ENCODE peak calls at places on chromosomes 2 and 18, in eight cellular contexts. One of them, this sample, is unnamed.

GRCh38 chr2:45184606-45185005 is 175.4 kb upstream of the SIX2 start:
- DNase-seq in OCI-LY7: no peak
- DNase-seq in AG09319: no peak
- DNase-seq in GM12865: no peak
- DNase-seq in WTC11: no peak
- DNase-seq in heart right ventricle: no peak
- DNase-seq in AG09309: no peak
- DNase-seq in astrocyte of the spinal cord: peak
- DNase-seq in this sample: no peak

GRCh38 chr2:121471571-121472464 is 58.9 kb upstream of the RNU4ATAC start:
- DNase-seq in OCI-LY7: no peak
- DNase-seq in AG09319: no peak
- DNase-seq in GM12865: no peak
- DNase-seq in WTC11: no peak
- DNase-seq in heart right ventricle: no peak
- DNase-seq in AG09309: peak
- DNase-seq in astrocyte of the spinal cord: peak
- DNase-seq in this sample: no peak

GRCh38 chr2:86768189-86768949 is 22.3 kb downstream of the CD8A start:
- DNase-seq in OCI-LY7: no peak
- DNase-seq in AG09319: no peak
- DNase-seq in GM12865: no peak
- DNase-seq in WTC11: no peak
- DNase-seq in heart right ventricle: no peak
- DNase-seq in AG09309: no peak
- DNase-seq in astrocyte of the spinal cord: no peak
- DNase-seq in this sample: no peak

GRCh38 chr2:42125887-42126594 is 43.1 kb upstream of the EML4 start:
- DNase-seq in OCI-LY7: no peak
- DNase-seq in AG09319: no peak
- DNase-seq in GM12865: peak
- DNase-seq in WTC11: no peak
- DNase-seq in heart right ventricle: no peak
- DNase-seq in AG09309: no peak
- DNase-seq in astrocyte of the spinal cord: no peak
- DNase-seq in this sample: no peak

GRCh38 chr2:18077211-18077610 is 198.7 kb downstream of the KCNS3 start:
- DNase-seq in OCI-LY7: no peak
- DNase-seq in AG09319: no peak
- DNase-seq in GM12865: no peak
- DNase-seq in WTC11: no peak
- DNase-seq in heart right ventricle: no peak
- DNase-seq in AG09309: no peak
- DNase-seq in astrocyte of the spinal cord: no peak
- DNase-seq in this sample: no peak

GRCh38 chr2:26269571-26270170 is 24.9 kb downstream of the HADHB start:
- DNase-seq in OCI-LY7: peak
- DNase-seq in AG09319: no peak
- DNase-seq in GM12865: peak
- DNase-seq in WTC11: no peak
- DNase-seq in heart right ventricle: no peak
- DNase-seq in AG09309: no peak
- DNase-seq in astrocyte of the spinal cord: no peak
- DNase-seq in this sample: no peak

GRCh38 chr2:231299267-231299666 is 96.2 kb upstream of the B3GNT7 start:
- DNase-seq in OCI-LY7: peak
- DNase-seq in AG09319: no peak
- DNase-seq in GM12865: peak
- DNase-seq in WTC11: no peak
- DNase-seq in heart right ventricle: no peak
- DNase-seq in AG09309: no peak
- DNase-seq in astrocyte of the spinal cord: no peak
- DNase-seq in this sample: no peak

GRCh38 chr2:176525058-176525457 is 255.8 kb downstream of the MTX2 start:
- DNase-seq in OCI-LY7: no peak
- DNase-seq in AG09319: no peak
- DNase-seq in GM12865: no peak
- DNase-seq in WTC11: no peak
- DNase-seq in heart right ventricle: no peak
- DNase-seq in AG09309: no peak
- DNase-seq in astrocyte of the spinal cord: no peak
- DNase-seq in this sample: no peak

GRCh38 chr2:216777637-216778273 is 82.1 kb downstream of the TNP1 start:
- DNase-seq in OCI-LY7: peak
- DNase-seq in AG09319: no peak
- DNase-seq in GM12865: peak
- DNase-seq in WTC11: peak
- DNase-seq in heart right ventricle: no peak
- DNase-seq in AG09309: no peak
- DNase-seq in astrocyte of the spinal cord: peak
- DNase-seq in this sample: peak

GRCh38 chr18:44917184-44917864 is 236.6 kb downstream of the SETBP1 start:
- DNase-seq in OCI-LY7: no peak
- DNase-seq in AG09319: no peak
- DNase-seq in GM12865: no peak
- DNase-seq in WTC11: no peak
- DNase-seq in heart right ventricle: no peak
- DNase-seq in AG09309: no peak
- DNase-seq in astrocyte of the spinal cord: peak
- DNase-seq in this sample: no peak

GRCh38 chr2:179460101-179460500 is 195.5 kb upstream of the SESTD1 start:
- DNase-seq in OCI-LY7: no peak
- DNase-seq in AG09319: no peak
- DNase-seq in GM12865: no peak
- DNase-seq in WTC11: no peak
- DNase-seq in heart right ventricle: no peak
- DNase-seq in AG09309: no peak
- DNase-seq in astrocyte of the spinal cord: no peak
- DNase-seq in this sample: no peak

GRCh38 chr2:31812051-31812798 is 198.6 kb downstream of the MEMO1 start:
- DNase-seq in OCI-LY7: peak
- DNase-seq in AG09319: no peak
- DNase-seq in GM12865: peak
- DNase-seq in WTC11: no peak
- DNase-seq in heart right ventricle: no peak
- DNase-seq in AG09309: no peak
- DNase-seq in astrocyte of the spinal cord: no peak
- DNase-seq in this sample: no peak

GRCh38 chr2:172972005-172972619 is 103.5 kb upstream of the MAP3K20 start:
- DNase-seq in OCI-LY7: peak
- DNase-seq in AG09319: no peak
- DNase-seq in GM12865: peak
- DNase-seq in WTC11: peak
- DNase-seq in heart right ventricle: peak
- DNase-seq in AG09309: no peak
- DNase-seq in astrocyte of the spinal cord: peak
- DNase-seq in this sample: peak

GRCh38 chr2:239444626-239445625 is 44.1 kb upstream of the HDAC4 start:
- DNase-seq in OCI-LY7: no peak
- DNase-seq in AG09319: peak
- DNase-seq in GM12865: no peak
- DNase-seq in WTC11: no peak
- DNase-seq in heart right ventricle: no peak
- DNase-seq in AG09309: peak
- DNase-seq in astrocyte of the spinal cord: no peak
- DNase-seq in this sample: no peak

GRCh38 chr18:29531746-29532145 is 1354.8 kb upstream of the CDH2 start:
- DNase-seq in OCI-LY7: no peak
- DNase-seq in AG09319: no peak
- DNase-seq in GM12865: no peak
- DNase-seq in WTC11: no peak
- DNase-seq in heart right ventricle: no peak
- DNase-seq in AG09309: no peak
- DNase-seq in astrocyte of the spinal cord: no peak
- DNase-seq in this sample: no peak

GRCh38 chr18:78192044-78192443 is 787.6 kb upstream of the SALL3 start:
- DNase-seq in OCI-LY7: no peak
- DNase-seq in AG09319: no peak
- DNase-seq in GM12865: no peak
- DNase-seq in WTC11: peak
- DNase-seq in heart right ventricle: peak
- DNase-seq in AG09309: no peak
- DNase-seq in astrocyte of the spinal cord: no peak
- DNase-seq in this sample: no peak

GRCh38 chr2:283996-284794 is 3.7 kb downstream of the ALKAL2 start:
- DNase-seq in OCI-LY7: no peak
- DNase-seq in AG09319: no peak
- DNase-seq in GM12865: no peak
- DNase-seq in WTC11: peak
- DNase-seq in heart right ventricle: no peak
- DNase-seq in AG09309: no peak
- DNase-seq in astrocyte of the spinal cord: no peak
- DNase-seq in this sample: no peak

GRCh38 chr2:136225950-136226835 is 108.2 kb upstream of the CXCR4 start:
- DNase-seq in OCI-LY7: no peak
- DNase-seq in AG09319: no peak
- DNase-seq in GM12865: peak
- DNase-seq in WTC11: no peak
- DNase-seq in heart right ventricle: no peak
- DNase-seq in AG09309: no peak
- DNase-seq in astrocyte of the spinal cord: no peak
- DNase-seq in this sample: no peak

GRCh38 chr18:7020995-7021777 is 96.4 kb downstream of the LAMA1 start:
- DNase-seq in OCI-LY7: no peak
- DNase-seq in AG09319: no peak
- DNase-seq in GM12865: no peak
- DNase-seq in WTC11: peak
- DNase-seq in heart right ventricle: no peak
- DNase-seq in AG09309: no peak
- DNase-seq in astrocyte of the spinal cord: no peak
- DNase-seq in this sample: no peak

GRCh38 chr18:56575819-56576663 is 62.4 kb downstream of the TXNL1 start:
- DNase-seq in OCI-LY7: peak
- DNase-seq in AG09319: no peak
- DNase-seq in GM12865: peak
- DNase-seq in WTC11: no peak
- DNase-seq in heart right ventricle: peak
- DNase-seq in AG09309: no peak
- DNase-seq in astrocyte of the spinal cord: peak
- DNase-seq in this sample: peak

GRCh38 chr18:56576826-56577573 is 61.4 kb downstream of the TXNL1 start:
- DNase-seq in OCI-LY7: no peak
- DNase-seq in AG09319: no peak
- DNase-seq in GM12865: no peak
- DNase-seq in WTC11: no peak
- DNase-seq in heart right ventricle: peak
- DNase-seq in AG09309: no peak
- DNase-seq in astrocyte of the spinal cord: no peak
- DNase-seq in this sample: no peak

GRCh38 chr18:56569391-56569790 is 69.0 kb downstream of the TXNL1 start:
- DNase-seq in OCI-LY7: no peak
- DNase-seq in AG09319: no peak
- DNase-seq in GM12865: no peak
- DNase-seq in WTC11: no peak
- DNase-seq in heart right ventricle: no peak
- DNase-seq in AG09309: no peak
- DNase-seq in astrocyte of the spinal cord: no peak
- DNase-seq in this sample: no peak

GRCh38 chr18:56570971-56571370 is 67.4 kb downstream of the TXNL1 start:
- DNase-seq in OCI-LY7: no peak
- DNase-seq in AG09319: no peak
- DNase-seq in GM12865: no peak
- DNase-seq in WTC11: no peak
- DNase-seq in heart right ventricle: no peak
- DNase-seq in AG09309: no peak
- DNase-seq in astrocyte of the spinal cord: no peak
- DNase-seq in this sample: no peak

GRCh38 chr18:56574827-56575226 is 63.6 kb downstream of the TXNL1 start:
- DNase-seq in OCI-LY7: no peak
- DNase-seq in AG09319: peak
- DNase-seq in GM12865: no peak
- DNase-seq in WTC11: no peak
- DNase-seq in heart right ventricle: peak
- DNase-seq in AG09309: no peak
- DNase-seq in astrocyte of the spinal cord: no peak
- DNase-seq in this sample: no peak
- TF ChIP-seq CTCF in OCI-LY7: no peak
- TF ChIP-seq CTCF in AG09319: no peak
- TF ChIP-seq CTCF in GM12865: no peak
- TF ChIP-seq CTCF in WTC11: no peak
- TF ChIP-seq CTCF in heart right ventricle: no peak
- TF ChIP-seq CTCF in AG09309: no peak
- TF ChIP-seq CTCF in astrocyte of the spinal cord: no peak
- TF ChIP-seq CTCF in this sample: no peak

GRCh38 chr2:133314761-133315160 is 253.5 kb downstream of the NCKAP5 start:
- DNase-seq in OCI-LY7: no peak
- DNase-seq in AG09319: no peak
- DNase-seq in GM12865: no peak
- DNase-seq in WTC11: peak
- DNase-seq in heart right ventricle: no peak
- DNase-seq in AG09309: no peak
- DNase-seq in astrocyte of the spinal cord: no peak
- DNase-seq in this sample: no peak
- TF ChIP-seq CTCF in OCI-LY7: no peak
- TF ChIP-seq CTCF in AG09319: no peak
- TF ChIP-seq CTCF in GM12865: no peak
- TF ChIP-seq CTCF in WTC11: no peak
- TF ChIP-seq CTCF in heart right ventricle: no peak
- TF ChIP-seq CTCF in AG09309: no peak
- TF ChIP-seq CTCF in astrocyte of the spinal cord: no peak
- TF ChIP-seq CTCF in this sample: no peak

GRCh38 chr2:104412384-104412783 is 441.5 kb upstream of the POU3F3 start:
- DNase-seq in OCI-LY7: peak
- DNase-seq in AG09319: no peak
- DNase-seq in GM12865: peak
- DNase-seq in WTC11: peak
- DNase-seq in heart right ventricle: no peak
- DNase-seq in AG09309: no peak
- DNase-seq in astrocyte of the spinal cord: peak
- DNase-seq in this sample: peak
- TF ChIP-seq CTCF in OCI-LY7: peak
- TF ChIP-seq CTCF in AG09319: peak
- TF ChIP-seq CTCF in GM12865: peak
- TF ChIP-seq CTCF in WTC11: peak
- TF ChIP-seq CTCF in heart right ventricle: peak
- TF ChIP-seq CTCF in AG09309: peak
- TF ChIP-seq CTCF in astrocyte of the spinal cord: peak
- TF ChIP-seq CTCF in this sample: peak

DNA sequence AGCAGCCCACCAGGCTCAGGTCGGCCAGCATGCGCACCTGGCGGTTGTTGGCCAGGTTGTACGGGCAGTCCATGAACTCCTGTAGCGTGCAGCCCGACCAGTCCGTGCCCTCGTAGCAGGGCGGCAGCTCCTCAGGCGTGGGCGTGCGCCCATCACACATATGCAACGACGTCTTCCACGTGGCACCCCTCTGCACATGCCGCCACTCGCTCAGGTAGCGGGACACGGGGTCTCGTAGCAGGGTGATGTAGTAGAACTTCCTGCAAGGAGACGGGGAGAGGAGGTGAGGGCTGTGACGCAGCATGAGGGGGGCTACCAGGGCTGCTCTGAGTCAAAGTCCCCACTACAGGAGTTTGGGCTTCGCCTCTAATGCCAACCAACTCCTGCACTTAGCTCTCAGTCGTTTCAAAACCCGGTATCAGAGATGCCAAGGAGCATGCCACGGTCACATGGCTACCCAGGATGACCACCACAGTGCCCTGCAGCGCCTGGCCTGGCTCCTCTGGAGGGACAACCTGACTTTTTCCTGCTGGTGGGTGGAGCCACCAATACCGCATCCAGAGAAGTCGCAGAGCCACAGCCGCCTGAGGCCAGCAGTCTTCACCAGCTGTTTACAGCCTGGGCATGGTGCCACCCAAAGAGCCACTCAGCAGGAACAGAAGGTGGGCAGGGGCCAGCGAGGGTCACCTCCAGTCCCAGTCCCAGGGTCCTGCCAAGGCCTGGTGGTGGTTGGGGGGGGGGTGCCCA is 49.9 kb downstream of the HS6ST1 start:
- DNase-seq in OCI-LY7: no peak
- DNase-seq in AG09319: no peak
- DNase-seq in GM12865: no peak
- DNase-seq in WTC11: no peak
- DNase-seq in heart right ventricle: no peak
- DNase-seq in AG09309: no peak
- DNase-seq in astrocyte of the spinal cord: no peak
- DNase-seq in this sample: no peak
- TF ChIP-seq CTCF in OCI-LY7: no peak
- TF ChIP-seq CTCF in AG09319: no peak
- TF ChIP-seq CTCF in GM12865: no peak
- TF ChIP-seq CTCF in WTC11: no peak
- TF ChIP-seq CTCF in heart right ventricle: no peak
- TF ChIP-seq CTCF in AG09309: no peak
- TF ChIP-seq CTCF in astrocyte of the spinal cord: no peak
- TF ChIP-seq CTCF in this sample: no peak